ENCODE peak calls at places on chromosomes 3 and 15, in five cellular contexts. G is amniotic stem cell, M is mucosa of gallbladder, Q is Caki2, V is lower lobe of right lung. I is an unnamed sample.

GRCh38 chr15:65940618-65940909 is 71.3 kb downstream of the RAB11A start:
- DNase-seq in G (no peak), M (no peak), Q (peak; percentile 37), V (no peak), I (no peak)

GRCh38 chr3:29775352-29775751 is 494.5 kb downstream of the RBMS3 start:
- DNase-seq in G (no peak), M (no peak), Q (no peak), V (no peak), I (peak; percentile 56)

GRCh38 chr15:69415381-69415780 is 1.2 kb downstream of the KIF23 start:
- DNase-seq in G (no peak), M (no peak), Q (no peak), V (no peak), I (no peak)

GRCh38 chr3:141876891-141877561 is 583 bp downstream of the ATP1B3 start:
- DNase-seq in G (no peak), M (peak; percentile 29), Q (peak; percentile 51), V (peak; percentile 81), I (peak; percentile 24)

GRCh38 chr3:77524467-77524866 is 484.6 kb downstream of the ROBO2 start:
- DNase-seq in G (no peak), M (no peak), Q (no peak), V (no peak), I (no peak)

GRCh38 chr3:185216587-185216918 is 37.3 kb downstream of the EHHADH start:
- DNase-seq in G (no peak), M (no peak), Q (no peak), V (no peak), I (no peak)

GRCh38 chr3:123586966-123587365 is 2.1 kb upstream of the HACD2 start:
- DNase-seq in G (peak; percentile 24), M (no peak), Q (no peak), V (no peak), I (peak; percentile 10)

GRCh38 chr15:81087121-81087520 is 46.9 kb upstream of the CFAP161 start:
- DNase-seq in G (no peak), M (no peak), Q (no peak), V (no peak), I (peak; percentile 68)

GRCh38 chr15:52441846-52442245 is 86.8 kb downstream of the MYO5A start:
- DNase-seq in G (no peak), M (no peak), Q (no peak), V (no peak), I (peak; percentile 49)

GRCh38 chr3:50600841-50601591 is 10.6 kb downstream of the CISH start:
- DNase-seq in G (peak; percentile 16), M (peak; percentile 95), Q (peak; percentile 94), V (peak; percentile 96), I (peak; percentile 97)

GRCh38 chr15:71296032-71296686 is 180.9 kb downstream of the THSD4 start:
- DNase-seq in G (peak; percentile 27), M (no peak), Q (no peak), V (no peak), I (no peak)